ENCODE peak calls at places on chromosomes 16 and 17, in five cellular contexts. O is cardiac fibroblast, Y is IMR-90, K is nephron progenitor cell, T is right lobe of liver. C is an unnamed sample.

GRCh38 chr17:51056813-51057510 is 63.7 kb downstream of the SPAG9 start:
- DNase-seq in O (peak; percentile 87), Y (peak; percentile 93), K (peak; percentile 20), T (no peak), C (peak; percentile 32)

GRCh38 chr17:34626141-34626681 is 46.8 kb downstream of the TMEM132E start:
- DNase-seq in O (no peak), Y (no peak), K (no peak), T (no peak), C (no peak)

GRCh38 chr16:48206594-48207242 is 37.4 kb upstream of the LONP2 start:
- DNase-seq in O (peak; percentile 8), Y (peak; percentile 13), K (no peak), T (peak; percentile 75), C (no peak)

GRCh38 chr16:83733301-83733700 is 74.5 kb upstream of the HSBP1 start:
- DNase-seq in O (no peak), Y (peak; percentile 68), K (no peak), T (no peak), C (no peak)

GRCh38 chr17:66488874-66489273 is 186.5 kb downstream of the PRKCA start:
- DNase-seq in O (no peak), Y (no peak), K (no peak), T (no peak), C (no peak)

GRCh38 chr16:75486014-75486404 is 9.2 kb downstream of the CHST6 start:
- DNase-seq in O (no peak), Y (no peak), K (no peak), T (no peak), C (no peak)

GRCh38 chr16:28321700-28322411 is 29.5 kb downstream of the SBK1 start:
- DNase-seq in O (peak; percentile 43), Y (peak; percentile 9), K (peak; percentile 67), T (peak; percentile 43), C (peak; percentile 66)

GRCh38 chr17:50258647-50259483 is 15.4 kb upstream of the TMEM92 start:
- DNase-seq in O (peak; percentile 22), Y (peak; percentile 48), K (no peak), T (no peak), C (no peak)

GRCh38 chr17:17433260-17433659 is 43.5 kb upstream of the MED9 start:
- DNase-seq in O (peak; percentile 87), Y (peak; percentile 72), K (no peak), T (no peak), C (no peak)

GRCh38 chr17:43615952-43616351 is 45.8 kb downstream of the MEOX1 start:
- DNase-seq in O (no peak), Y (no peak), K (no peak), T (no peak), C (no peak)

GRCh38 chr17:63826468-63827001 is 696 bp upstream of the PSMC5 start:
- DNase-seq in O (no peak), Y (peak; percentile 41), K (peak; percentile 27), T (no peak), C (no peak)

GRCh38 chr16:51391798-51392511 is 240.9 kb upstream of the SALL1 start:
- DNase-seq in O (no peak), Y (no peak), K (peak; percentile 42), T (no peak), C (peak; percentile 26)

GRCh38 chr16:17318200-17318599 is 152.6 kb downstream of the XYLT1 start:
- DNase-seq in O (peak; percentile 68), Y (peak; percentile 47), K (no peak), T (no peak), C (no peak)

GRCh38 chr17:57902800-57903759 is 52.1 kb downstream of the CUEDC1 start:
- DNase-seq in O (peak; percentile 90), Y (peak; percentile 81), K (no peak), T (peak; percentile 88), C (no peak)

GRCh38 chr16:89045181-89045815 is 48.4 kb upstream of the ACSF3 start:
- DNase-seq in O (no peak), Y (no peak), K (no peak), T (peak; percentile 7), C (no peak)

GRCh38 chr17:36808181-36808661 is 129.1 kb upstream of the LHX1 start:
- DNase-seq in O (peak; percentile 20), Y (no peak), K (peak; percentile 69), T (no peak), C (peak; percentile 33)

GRCh38 chr17:68061512-68062313 is 26.2 kb downstream of the KPNA2 start:
- DNase-seq in O (peak; percentile 48), Y (peak; percentile 38), K (no peak), T (no peak), C (no peak)

GRCh38 chr16:19644877-19645276 is 73.2 kb downstream of the KNOP1 start:
- DNase-seq in O (peak; percentile 67), Y (peak; percentile 14), K (no peak), T (no peak), C (no peak)

GRCh38 chr16:4415538-4416199 is 727 bp downstream of the CORO7 start:
- DNase-seq in O (peak; percentile 30), Y (no peak), K (peak; percentile 49), T (peak; percentile 73), C (no peak)

GRCh38 chr16:75113046-75113491 is 3.5 kb downstream of the LDHD start:
- DNase-seq in O (no peak), Y (no peak), K (no peak), T (no peak), C (no peak)

GRCh38 chr16:61681124-61681523 is 355.1 kb downstream of the CDH8 start:
- DNase-seq in O (no peak), Y (no peak), K (no peak), T (no peak), C (no peak)

GRCh38 chr17:27438631-27439030 is 17.6 kb upstream of the KSR1 start:
- DNase-seq in O (peak; percentile 27), Y (no peak), K (no peak), T (no peak), C (no peak)

GRCh38 chr17:44222112-44222869 is 2.8 kb upstream of the UBTF start:
- DNase-seq in O (peak; percentile 72), Y (peak; percentile 66), K (peak; percentile 65), T (peak; percentile 82), C (peak; percentile 40)

DNA sequence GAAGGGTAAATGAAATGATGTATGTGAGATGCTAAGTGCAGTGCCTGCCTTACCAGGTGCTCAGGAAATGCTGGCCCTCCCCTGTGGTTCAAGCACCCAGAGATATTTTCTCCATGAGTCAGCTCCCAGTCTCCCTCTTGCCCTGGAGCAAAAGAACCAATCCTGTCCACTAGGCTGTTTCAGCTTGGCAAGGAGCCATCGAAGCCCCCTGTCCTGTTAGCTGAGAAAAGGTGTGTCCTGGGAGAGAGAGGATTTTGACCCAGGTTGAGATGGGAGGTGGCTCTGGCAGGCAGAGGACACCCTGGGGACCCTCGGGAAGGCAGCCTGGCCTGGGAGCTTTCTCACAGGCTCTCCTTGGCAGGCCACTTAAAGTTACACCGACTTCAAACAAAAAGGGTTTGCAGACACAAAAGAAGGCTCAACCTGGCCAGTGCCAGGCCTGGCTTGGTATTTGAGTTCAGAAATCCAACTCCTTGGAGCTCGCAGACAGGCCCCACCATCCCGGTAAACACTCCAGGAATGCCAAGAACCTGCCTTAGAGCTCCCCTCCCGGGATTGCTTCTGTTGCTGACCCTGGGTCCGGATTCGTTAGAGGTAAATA is 29.6 kb downstream of the NTN1 start:
- DNase-seq in O (no peak), Y (no peak), K (no peak), T (no peak), C (no peak)
- TF ChIP-seq CTCF in O (no peak), Y (no peak), K (no peak), T (no peak), C (no peak)

GRCh38 chr17:28645576-28645939 is 600 bp upstream of the BLTP2 start:
- DNase-seq in O (no peak), Y (no peak), K (peak; percentile 5), T (no peak), C (no peak)

GRCh38 chr17:28646039-28646754 is 1.2 kb upstream of the BLTP2 start:
- DNase-seq in O (peak; percentile 2), Y (no peak), K (no peak), T (no peak), C (no peak)

GRCh38 chr17:28641579-28641978 is 3.4 kb downstream of the BLTP2 start:
- DNase-seq in O (no peak), Y (no peak), K (no peak), T (no peak), C (no peak)

GRCh38 chr17:28643979-28644781 is 778 bp downstream of the BLTP2 start:
- DNase-seq in O (peak; percentile 61), Y (peak; percentile 55), K (peak; percentile 49), T (peak; percentile 49), C (peak; percentile 26)

GRCh38 chr17:28644782-28645575 is at the start of gene BLTP2:
- DNase-seq in O (peak; percentile 93), Y (peak; percentile 92), K (peak; percentile 94), T (peak; percentile 98), C (peak; percentile 81)
- TF ChIP-seq CTCF in O (no peak), Y (no peak), K (no peak), T (no peak), C (no peak)

DNA sequence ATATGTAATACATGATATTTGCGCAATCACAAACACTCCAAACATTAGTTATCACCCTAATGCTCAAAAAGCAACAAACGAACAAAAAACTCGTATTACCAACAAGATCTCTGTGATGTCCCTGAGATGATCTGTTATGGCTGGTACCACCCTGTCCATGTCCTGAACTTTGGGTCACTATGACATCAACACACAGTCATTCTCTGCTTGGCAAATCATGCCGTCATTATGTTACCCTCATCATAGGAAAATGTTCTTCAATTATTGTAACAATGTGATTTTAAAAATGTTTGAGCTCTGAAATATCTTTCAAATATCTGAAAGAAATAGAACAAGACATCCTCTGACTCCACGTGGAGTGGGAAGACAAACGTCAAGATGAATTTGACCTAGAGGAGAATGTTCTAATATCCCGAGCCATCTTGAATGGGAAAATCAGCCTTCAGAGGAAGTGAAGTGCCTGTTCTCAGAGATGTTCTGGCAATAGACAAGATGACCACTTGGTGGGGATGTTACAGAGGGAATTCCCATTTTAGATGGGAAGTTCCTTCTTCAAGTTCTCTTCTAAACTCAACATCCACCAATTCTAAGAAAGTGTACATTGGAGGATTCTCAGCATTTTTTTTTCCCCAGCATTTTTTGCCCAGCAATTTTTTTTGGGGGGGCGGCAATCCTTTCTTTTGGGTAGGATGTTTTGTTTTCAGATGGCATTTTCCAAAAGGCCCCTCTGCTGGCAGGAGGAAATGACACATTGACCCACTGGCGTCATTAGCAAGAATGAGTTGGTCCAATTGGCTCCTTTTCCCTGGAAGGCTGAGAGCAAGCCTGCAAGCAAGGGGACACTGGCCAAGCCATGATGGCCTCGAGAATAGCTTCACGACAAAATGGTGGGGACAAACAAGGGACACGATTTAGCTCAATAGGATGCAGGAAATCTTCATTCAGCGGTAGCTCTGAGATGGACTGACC is 3.7 kb upstream of the HSD17B2 start:
- DNase-seq in O (peak; percentile 71), Y (peak; percentile 72), K (no peak), T (no peak), C (no peak)
- TF ChIP-seq CTCF in O (peak; percentile 51), Y (peak; percentile 62), K (peak; percentile 53), T (peak; percentile 76), C (peak; percentile 64)

GRCh38 chr17:39077874-39078273 is 73.6 kb downstream of the PLXDC1 start:
- DNase-seq in O (no peak), Y (no peak), K (no peak), T (no peak), C (no peak)
- TF ChIP-seq CTCF in O (peak; percentile 4), Y (peak; percentile 14), K (no peak), T (no peak), C (no peak)

DNA sequence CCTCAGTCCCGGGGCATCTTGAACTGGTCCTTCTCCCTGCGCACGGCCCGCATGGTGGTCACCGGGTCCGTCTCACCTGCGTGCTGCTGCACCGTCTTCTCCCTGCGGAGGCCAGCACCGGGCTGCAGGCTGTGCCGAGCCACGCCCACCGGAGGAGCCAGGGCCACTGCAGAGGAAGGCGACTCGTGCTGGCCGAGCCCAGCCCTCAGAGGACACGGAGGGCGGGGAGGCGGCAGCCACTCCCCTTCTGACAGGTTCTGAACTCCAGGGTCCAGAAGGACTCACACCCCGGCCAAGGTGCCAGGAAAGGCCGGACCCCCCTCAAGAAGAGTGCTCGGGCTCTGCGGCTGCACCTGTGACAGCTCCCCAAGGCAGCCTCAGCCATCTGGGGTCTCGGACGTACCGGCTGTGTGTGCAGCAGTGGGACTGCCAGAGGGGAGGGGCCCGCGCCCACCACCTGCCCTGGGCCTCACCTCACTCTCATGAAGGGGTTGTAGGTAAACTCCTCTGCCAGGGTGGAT is 15.8 kb upstream of the IGFALS start:
- DNase-seq in O (no peak), Y (no peak), K (no peak), T (no peak), C (no peak)
- TF ChIP-seq CTCF in O (no peak), Y (no peak), K (no peak), T (no peak), C (no peak)

C was measured in neural crest cell.